ENCODE peak calls at places on chromosomes 16 and 17, in eight cellular contexts. S, O, T, X, K, Q, D and F are unnamed samples.

GRCh38 chr16:17544785-17545184 is 74.0 kb upstream of the XYLT1 start:
- DNase-seq in S (peak), O (no peak), T (peak), X (no peak), K (no peak), Q (no peak), D (no peak), F (no peak)

GRCh38 chr16:67662653-67663010 is 1.9 kb downstream of the PARD6A start:
- DNase-seq in S (no peak), O (no peak), T (no peak), X (no peak), K (no peak), Q (no peak), D (no peak), F (no peak)

GRCh38 chr16:57627184-57627871 is 1.1 kb upstream of the ADGRG1 start:
- DNase-seq in S (peak), O (no peak), T (no peak), X (peak), K (no peak), Q (no peak), D (no peak), F (no peak)

GRCh38 chr16:68311316-68311620 is 449 bp downstream of the PRMT7 start:
- DNase-seq in S (no peak), O (no peak), T (no peak), X (peak), K (no peak), Q (no peak), D (no peak), F (no peak)

GRCh38 chr16:67873435-67874146 is 739 bp downstream of the EDC4 start:
- DNase-seq in S (no peak), O (no peak), T (no peak), X (peak), K (no peak), Q (peak), D (no peak), F (no peak)

GRCh38 chr17:59106463-59107305 is at the start of gene TRIM37:
- DNase-seq in S (peak), O (peak), T (peak), X (peak), K (peak), Q (peak), D (peak), F (peak)

GRCh38 chr17:80883831-80884735 is 107.6 kb upstream of the CHMP6 start:
- DNase-seq in S (no peak), O (no peak), T (no peak), X (no peak), K (no peak), Q (no peak), D (no peak), F (no peak)

GRCh38 chr17:79038545-79039135 is 14.7 kb downstream of the C1QTNF1 start:
- DNase-seq in S (peak), O (peak), T (no peak), X (peak), K (no peak), Q (no peak), D (no peak), F (no peak)

GRCh38 chr16:35198223-35199199 is 1739.1 kb downstream of the TP53TG3F start:
- DNase-seq in S (no peak), O (no peak), T (no peak), X (no peak), K (no peak), Q (no peak), D (no peak), F (peak)

GRCh38 chr16:86619263-86619935 is 41.0 kb downstream of the FOXL1 start:
- DNase-seq in S (peak), O (no peak), T (peak), X (no peak), K (no peak), Q (no peak), D (no peak), F (no peak)

GRCh38 chr17:79695293-79696158 is 35.2 kb upstream of the ENPP7 start:
- DNase-seq in S (no peak), O (no peak), T (peak), X (no peak), K (no peak), Q (no peak), D (no peak), F (no peak)

GRCh38 chr16:2785101-2785991 is 2.0 kb downstream of the PRSS33 start:
- DNase-seq in S (no peak), O (no peak), T (no peak), X (no peak), K (no peak), Q (peak), D (no peak), F (no peak)

GRCh38 chr17:62965649-62966425 is at the start of gene TANC2:
- DNase-seq in S (peak), O (peak), T (peak), X (peak), K (peak), Q (peak), D (peak), F (peak)
- TF ChIP-seq CTCF in S (peak), O (no peak), T (no peak), X (no peak), K (no peak), Q (no peak), D (no peak), F (no peak)

GRCh38 chr16:50866806-50867205 is 124.9 kb downstream of the CYLD start:
- DNase-seq in S (no peak), O (no peak), T (no peak), X (no peak), K (no peak), Q (no peak), D (no peak), F (no peak)

GRCh38 chr16:50864386-50864785 is 122.5 kb downstream of the CYLD start:
- DNase-seq in S (no peak), O (no peak), T (no peak), X (no peak), K (no peak), Q (no peak), D (no peak), F (peak)

GRCh38 chr16:50863673-50864144 is 121.8 kb downstream of the CYLD start:
- DNase-seq in S (no peak), O (no peak), T (no peak), X (no peak), K (no peak), Q (no peak), D (no peak), F (peak)

GRCh38 chr16:50862818-50863672 is 121.2 kb downstream of the CYLD start:
- DNase-seq in S (no peak), O (no peak), T (no peak), X (no peak), K (no peak), Q (no peak), D (no peak), F (peak)

DNA sequence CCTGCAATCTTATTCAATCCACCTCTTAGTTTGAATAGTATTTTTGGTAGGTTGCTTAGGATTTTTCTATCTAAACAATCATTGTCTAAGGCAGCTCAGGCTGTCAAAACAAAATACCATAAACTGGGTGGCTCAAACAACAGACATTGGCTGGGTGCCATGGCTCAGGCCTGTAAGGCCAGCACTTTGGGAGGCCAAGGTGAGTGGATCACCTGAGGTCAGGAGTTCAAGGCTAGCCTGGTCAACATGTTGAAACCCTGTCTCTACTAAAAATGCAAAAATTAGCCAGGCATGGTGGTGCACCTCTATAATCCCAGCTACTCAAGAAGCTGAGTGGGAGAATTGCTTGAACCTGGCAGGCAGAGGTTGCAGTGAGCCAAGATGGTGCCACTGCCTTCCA is 126.7 kb downstream of the CYLD start:
- DNase-seq in S (no peak), O (no peak), T (no peak), X (no peak), K (no peak), Q (no peak), D (no peak), F (peak)
- TF ChIP-seq POLR2A in S (no peak), O (no peak), T (no peak), X (no peak), K (no peak), Q (no peak), D (no peak), F (no peak)

DNA sequence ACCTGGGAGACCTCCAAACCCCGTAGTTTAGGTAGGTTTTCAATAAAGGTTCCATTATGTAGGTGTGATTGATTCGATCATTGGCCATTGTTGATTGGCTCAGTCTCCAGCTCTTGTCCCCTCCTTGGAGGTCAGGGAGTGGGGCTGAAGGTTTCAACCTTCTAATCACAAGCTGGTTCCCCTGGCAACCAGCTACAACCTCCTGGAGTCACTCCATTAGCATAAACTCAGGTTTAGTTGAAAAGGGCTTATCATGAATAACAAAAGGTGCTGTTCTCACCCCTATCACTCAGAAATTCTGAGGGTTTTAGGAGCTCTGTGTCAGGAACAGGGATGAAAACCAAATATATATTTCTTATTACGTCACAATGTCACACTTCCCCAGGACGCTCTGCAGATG is 28.5 kb downstream of the TMEM132E start:
- DNase-seq in S (no peak), O (no peak), T (no peak), X (no peak), K (no peak), Q (no peak), D (no peak), F (no peak)
- H3K27ac ChIP-seq in S (no peak), O (no peak), T (no peak), X (no peak), K (no peak), Q (no peak), D (no peak), F (no peak)

DNA sequence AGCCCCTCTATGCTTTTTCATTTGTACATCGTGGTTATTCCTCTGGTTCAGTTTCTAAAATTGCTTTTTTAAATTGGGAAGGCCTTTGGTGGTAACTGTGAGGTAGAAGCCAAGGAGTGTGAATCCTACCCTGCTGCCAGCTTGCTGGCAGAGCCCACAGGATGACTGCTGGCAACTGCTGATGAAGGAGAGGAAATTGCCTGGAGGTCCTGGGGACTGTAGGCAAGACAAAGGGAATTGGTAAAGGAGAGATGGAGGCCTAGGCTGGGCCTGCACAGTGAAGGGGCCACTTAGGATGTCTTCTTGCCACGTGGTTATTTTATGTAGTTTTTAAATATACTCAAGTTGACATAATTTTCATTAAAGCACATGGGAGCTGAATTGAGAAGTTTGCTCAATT is 15.8 kb downstream of the C17orf58 start:
- DNase-seq in S (no peak), O (no peak), T (no peak), X (no peak), K (no peak), Q (no peak), D (no peak), F (no peak)
- TF ChIP-seq CTCF in S (no peak), O (no peak), T (no peak), X (no peak), K (no peak), Q (no peak), D (no peak), F (no peak)

GRCh38 chr16:11395949-11396240 is 50.6 kb downstream of the RMI2 start:
- DNase-seq in S (no peak), O (no peak), T (no peak), X (no peak), K (no peak), Q (no peak), D (no peak), F (no peak)
- TF ChIP-seq POLR2A in S (no peak), O (no peak), T (no peak), X (no peak), K (no peak), Q (no peak), D (no peak), F (no peak)

GRCh38 chr17:46916211-46916610 is 6.7 kb upstream of the GOSR2 start:
- DNase-seq in S (no peak), O (no peak), T (no peak), X (peak), K (no peak), Q (no peak), D (no peak), F (no peak)

GRCh38 chr17:46916623-46917022 is 6.3 kb upstream of the GOSR2 start:
- DNase-seq in S (no peak), O (no peak), T (no peak), X (no peak), K (no peak), Q (no peak), D (no peak), F (no peak)

GRCh38 chr17:46917516-46917915 is 5.4 kb upstream of the GOSR2 start:
- DNase-seq in S (no peak), O (no peak), T (no peak), X (no peak), K (no peak), Q (no peak), D (no peak), F (no peak)

GRCh38 chr17:46915596-46915995 is 7.4 kb upstream of the GOSR2 start:
- DNase-seq in S (no peak), O (no peak), T (no peak), X (no peak), K (no peak), Q (no peak), D (no peak), F (no peak)

DNA sequence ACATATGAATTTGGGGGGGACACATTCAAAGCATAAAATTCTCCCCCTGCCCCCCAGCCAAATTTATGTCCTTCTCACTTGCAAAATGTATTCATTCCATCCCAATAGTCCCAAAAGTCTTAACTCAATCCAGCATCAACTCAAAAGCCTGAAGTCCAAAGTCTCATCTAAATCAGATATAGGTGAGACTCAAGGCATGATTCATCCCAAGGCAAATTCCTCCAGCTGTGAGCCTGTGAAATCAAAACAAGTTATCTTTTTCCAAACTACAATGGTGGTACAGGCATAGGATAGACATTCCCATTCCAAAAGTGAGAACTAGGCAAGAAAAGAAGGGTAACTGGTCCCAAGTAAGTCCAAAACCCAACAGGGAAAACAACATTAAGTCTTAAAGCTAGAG is 5.9 kb upstream of the GOSR2 start:
- DNase-seq in S (no peak), O (no peak), T (no peak), X (no peak), K (no peak), Q (no peak), D (no peak), F (no peak)
- H3K27ac ChIP-seq in S (no peak), O (no peak), T (no peak), X (no peak), K (no peak), Q (no peak), D (no peak), F (no peak)

DNA sequence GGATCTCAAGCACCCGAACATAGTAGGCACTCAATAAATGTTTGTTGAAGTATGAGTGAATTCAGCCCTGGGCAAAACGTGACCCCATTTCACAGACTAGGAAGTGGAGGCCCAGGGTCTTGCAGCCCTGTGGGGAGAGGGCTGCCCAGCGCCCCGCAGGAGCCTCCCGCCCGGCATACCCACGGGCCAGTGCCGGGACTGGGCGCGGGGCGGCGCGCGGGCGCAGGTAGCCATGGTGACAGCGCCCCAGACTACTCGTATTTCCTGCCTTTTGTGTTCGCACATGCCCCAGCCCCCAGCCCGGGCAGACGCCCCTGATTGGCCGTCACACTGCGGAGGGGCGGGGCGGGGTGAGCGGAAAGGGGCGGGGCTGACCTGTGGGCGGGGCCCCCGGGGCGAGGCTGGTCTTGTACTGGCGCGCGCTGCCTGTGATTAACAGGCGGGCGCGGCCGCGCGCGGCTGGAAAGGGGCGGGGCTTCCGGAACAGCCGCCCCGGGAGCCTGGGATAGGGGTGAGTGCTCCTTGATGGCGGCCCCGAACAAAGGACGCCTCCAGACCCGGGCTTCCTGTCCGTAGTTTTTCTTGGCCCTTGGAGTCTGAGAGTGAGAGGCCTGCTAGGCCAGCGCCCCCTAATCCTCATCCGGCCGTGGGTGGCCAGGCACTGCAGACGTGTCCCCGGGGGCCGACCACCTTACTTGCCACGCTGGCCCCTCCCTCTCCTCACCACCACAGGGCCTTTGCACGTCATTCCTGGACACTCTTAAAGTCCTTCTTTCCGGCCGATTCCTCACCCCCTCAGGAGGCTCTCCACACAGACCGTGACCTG is 71.0 kb downstream of the RAI1 start:
- DNase-seq in S (peak), O (peak), T (peak), X (peak), K (peak), Q (peak), D (peak), F (peak)
- TF ChIP-seq CTCF in S (peak), O (peak), T (peak), X (peak), K (no peak), Q (no peak), D (peak), F (peak)

GRCh38 chr16:10932959-10933710 is 9.1 kb downstream of the DEXI start:
- DNase-seq in S (no peak), O (no peak), T (no peak), X (no peak), K (no peak), Q (no peak), D (no peak), F (no peak)

GRCh38 chr16:10931977-10932632 is 10.2 kb downstream of the DEXI start:
- DNase-seq in S (no peak), O (no peak), T (no peak), X (no peak), K (no peak), Q (no peak), D (no peak), F (no peak)

GRCh38 chr16:10935491-10935890 is 6.8 kb downstream of the DEXI start:
- DNase-seq in S (no peak), O (no peak), T (no peak), X (no peak), K (no peak), Q (no peak), D (no peak), F (no peak)

GRCh38 chr16:10934325-10935107 is 7.8 kb downstream of the DEXI start:
- DNase-seq in S (no peak), O (no peak), T (no peak), X (no peak), K (no peak), Q (no peak), D (no peak), F (no peak)

GRCh38 chr16:10933865-10934264 is 8.4 kb downstream of the DEXI start:
- DNase-seq in S (no peak), O (no peak), T (no peak), X (no peak), K (no peak), Q (no peak), D (no peak), F (no peak)
- TF ChIP-seq POLR2A in S (no peak), O (no peak), T (no peak), X (no peak), K (no peak), Q (no peak), D (no peak), F (no peak)

DNA sequence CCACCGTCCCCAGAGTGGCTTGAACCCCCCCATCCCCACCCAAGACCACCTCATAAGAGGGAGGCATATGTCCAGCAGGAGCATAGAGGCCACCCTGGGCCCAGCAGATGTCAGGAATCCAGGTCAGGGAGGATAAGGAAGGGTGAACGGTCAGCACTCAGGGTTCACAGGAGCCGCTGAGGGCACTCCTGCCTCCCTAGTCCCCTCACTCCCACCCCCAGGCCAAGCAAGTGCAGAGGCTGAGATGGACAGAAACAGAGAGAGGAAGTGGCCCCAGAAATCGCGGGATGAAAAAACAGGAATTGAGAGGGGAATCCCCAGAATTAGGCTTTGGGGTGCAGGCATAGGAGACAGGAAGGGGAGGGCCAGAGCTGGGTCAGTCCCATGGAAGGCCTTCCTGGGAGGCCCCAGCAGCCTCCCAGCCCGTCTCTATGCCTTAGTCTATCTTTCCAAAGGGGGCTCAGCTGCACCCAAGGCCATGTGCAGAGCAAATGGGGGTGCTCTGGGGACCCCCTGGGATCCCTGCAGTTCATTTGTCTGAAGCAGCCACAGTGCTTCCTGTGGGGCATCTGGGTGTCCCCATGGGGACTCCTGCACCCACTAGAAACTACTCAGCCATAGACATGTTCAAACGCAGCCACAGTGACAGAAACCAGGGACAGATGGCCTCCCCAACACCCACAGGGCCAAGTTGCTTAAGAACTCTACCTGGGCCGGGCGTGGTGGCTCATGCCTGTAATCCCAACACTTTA is 1.7 kb downstream of the CMTM3 start:
- DNase-seq in S (no peak), O (peak), T (no peak), X (no peak), K (no peak), Q (no peak), D (no peak), F (no peak)
- H3K27ac ChIP-seq in S (peak), O (no peak), T (peak), X (peak), K (no peak), Q (peak), D (peak), F (peak)

GRCh38 chr16:65062736-65063583 is 58.9 kb downstream of the CDH11 start:
- DNase-seq in S (no peak), O (no peak), T (no peak), X (peak), K (no peak), Q (no peak), D (no peak), F (no peak)
- TF ChIP-seq CTCF in S (no peak), O (no peak), T (no peak), X (peak), K (no peak), Q (no peak), D (no peak), F (no peak)